ENCODE peak calls at places on chromosome 5, in seven cellular contexts. One of them, this sample, is unnamed.

GRCh38 chr5:160310140-160310909 is 2.0 kb downstream of the CCNJL start:
- DNase-seq in activated CD4-positive, alpha-beta T cell treated with anti-CD3 and anti-CD28 coated beads for 24 hours: no peak
- DNase-seq in transverse colon: no peak
- DNase-seq in T-helper 2 cell: no peak
- DNase-seq in A549: no peak
- DNase-seq in amygdala: no peak
- DNase-seq in ecto neural progenitor cell: no peak
- DNase-seq in this sample: no peak

GRCh38 chr5:160507181-160507811 is 85.6 kb downstream of the PTTG1 start:
- DNase-seq in T-helper 2 cell: no peak
- DNase-seq in activated CD4-positive, alpha-beta T cell treated with anti-CD3 and anti-CD28 coated beads for 24 hours: peak; percentile 15
- DNase-seq in A549: no peak
- DNase-seq in transverse colon: no peak
- DNase-seq in ecto neural progenitor cell: no peak
- DNase-seq in amygdala: no peak
- DNase-seq in this sample: no peak

GRCh38 chr5:105817416-105817815 is 1853.3 kb downstream of the EFNA5 start:
- DNase-seq in transverse colon: no peak
- DNase-seq in ecto neural progenitor cell: no peak
- DNase-seq in A549: no peak
- DNase-seq in amygdala: no peak
- DNase-seq in T-helper 2 cell: no peak
- DNase-seq in activated CD4-positive, alpha-beta T cell treated with anti-CD3 and anti-CD28 coated beads for 24 hours: no peak
- DNase-seq in this sample: no peak

GRCh38 chr5:67287795-67288194 is 91.2 kb upstream of the CD180 start:
- DNase-seq in activated CD4-positive, alpha-beta T cell treated with anti-CD3 and anti-CD28 coated beads for 24 hours: no peak
- DNase-seq in amygdala: no peak
- DNase-seq in ecto neural progenitor cell: no peak
- DNase-seq in A549: no peak
- DNase-seq in transverse colon: no peak
- DNase-seq in T-helper 2 cell: no peak
- DNase-seq in this sample: no peak

GRCh38 chr5:149320791-149321330 is 24.4 kb upstream of the GRPEL2 start:
- DNase-seq in A549: peak; percentile 88
- DNase-seq in transverse colon: peak; percentile 94
- DNase-seq in activated CD4-positive, alpha-beta T cell treated with anti-CD3 and anti-CD28 coated beads for 24 hours: no peak
- DNase-seq in T-helper 2 cell: no peak
- DNase-seq in amygdala: peak; percentile 26
- DNase-seq in ecto neural progenitor cell: peak; percentile 58
- DNase-seq in this sample: peak; percentile 92

GRCh38 chr5:122755740-122756139 is 19.1 kb upstream of the SNX2 start:
- DNase-seq in activated CD4-positive, alpha-beta T cell treated with anti-CD3 and anti-CD28 coated beads for 24 hours: no peak
- DNase-seq in A549: no peak
- DNase-seq in amygdala: no peak
- DNase-seq in ecto neural progenitor cell: no peak
- DNase-seq in T-helper 2 cell: no peak
- DNase-seq in transverse colon: no peak
- DNase-seq in this sample: no peak

GRCh38 chr5:66929995-66930394 is 266.6 kb downstream of the CD180 start:
- DNase-seq in activated CD4-positive, alpha-beta T cell treated with anti-CD3 and anti-CD28 coated beads for 24 hours: no peak
- DNase-seq in A549: no peak
- DNase-seq in amygdala: no peak
- DNase-seq in ecto neural progenitor cell: no peak
- DNase-seq in transverse colon: no peak
- DNase-seq in T-helper 2 cell: no peak
- DNase-seq in this sample: no peak

GRCh38 chr5:38094889-38095288 is 163.5 kb upstream of the EGFLAM start:
- DNase-seq in activated CD4-positive, alpha-beta T cell treated with anti-CD3 and anti-CD28 coated beads for 24 hours: no peak
- DNase-seq in amygdala: no peak
- DNase-seq in T-helper 2 cell: no peak
- DNase-seq in transverse colon: no peak
- DNase-seq in A549: no peak
- DNase-seq in ecto neural progenitor cell: no peak
- DNase-seq in this sample: no peak

GRCh38 chr5:177997846-177998245 is 1.8 kb upstream of the PROP1 start:
- DNase-seq in activated CD4-positive, alpha-beta T cell treated with anti-CD3 and anti-CD28 coated beads for 24 hours: no peak
- DNase-seq in amygdala: no peak
- DNase-seq in A549: no peak
- DNase-seq in transverse colon: no peak
- DNase-seq in T-helper 2 cell: no peak
- DNase-seq in ecto neural progenitor cell: peak; percentile 39
- DNase-seq in this sample: no peak

GRCh38 chr5:40780858-40781257 is 17.3 kb downstream of the PRKAA1 start:
- DNase-seq in transverse colon: no peak
- DNase-seq in activated CD4-positive, alpha-beta T cell treated with anti-CD3 and anti-CD28 coated beads for 24 hours: no peak
- DNase-seq in ecto neural progenitor cell: no peak
- DNase-seq in A549: no peak
- DNase-seq in T-helper 2 cell: no peak
- DNase-seq in amygdala: no peak
- DNase-seq in this sample: no peak

GRCh38 chr5:126799780-126800179 is 22.8 kb downstream of the LMNB1 start:
- DNase-seq in activated CD4-positive, alpha-beta T cell treated with anti-CD3 and anti-CD28 coated beads for 24 hours: no peak
- DNase-seq in ecto neural progenitor cell: no peak
- DNase-seq in A549: no peak
- DNase-seq in T-helper 2 cell: no peak
- DNase-seq in amygdala: no peak
- DNase-seq in transverse colon: no peak
- DNase-seq in this sample: no peak

GRCh38 chr5:136082390-136083193 is 50.1 kb upstream of the SMAD5 start:
- DNase-seq in A549: peak; percentile 70
- DNase-seq in ecto neural progenitor cell: peak; percentile 84
- DNase-seq in amygdala: no peak
- DNase-seq in activated CD4-positive, alpha-beta T cell treated with anti-CD3 and anti-CD28 coated beads for 24 hours: peak; percentile 11
- DNase-seq in T-helper 2 cell: peak; percentile 20
- DNase-seq in transverse colon: peak; percentile 63
- DNase-seq in this sample: peak; percentile 63

GRCh38 chr5:76236684-76237083 is 153.5 kb downstream of the SV2C start:
- DNase-seq in amygdala: no peak
- DNase-seq in T-helper 2 cell: no peak
- DNase-seq in ecto neural progenitor cell: no peak
- DNase-seq in activated CD4-positive, alpha-beta T cell treated with anti-CD3 and anti-CD28 coated beads for 24 hours: no peak
- DNase-seq in transverse colon: no peak
- DNase-seq in A549: no peak
- DNase-seq in this sample: no peak

GRCh38 chr5:173826179-173826920 is 61.8 kb upstream of the CPEB4 start:
- DNase-seq in A549: no peak
- DNase-seq in T-helper 2 cell: no peak
- DNase-seq in transverse colon: no peak
- DNase-seq in ecto neural progenitor cell: no peak
- DNase-seq in activated CD4-positive, alpha-beta T cell treated with anti-CD3 and anti-CD28 coated beads for 24 hours: no peak
- DNase-seq in amygdala: no peak
- DNase-seq in this sample: no peak

GRCh38 chr5:123485275-123485674 is 26.7 kb upstream of the CSNK1G3 start:
- DNase-seq in activated CD4-positive, alpha-beta T cell treated with anti-CD3 and anti-CD28 coated beads for 24 hours: no peak
- DNase-seq in ecto neural progenitor cell: no peak
- DNase-seq in amygdala: no peak
- DNase-seq in A549: no peak
- DNase-seq in transverse colon: no peak
- DNase-seq in T-helper 2 cell: no peak
- DNase-seq in this sample: no peak

GRCh38 chr5:77957931-77958476 is 181.9 kb upstream of the TBCA start:
- DNase-seq in T-helper 2 cell: no peak
- DNase-seq in activated CD4-positive, alpha-beta T cell treated with anti-CD3 and anti-CD28 coated beads for 24 hours: no peak
- DNase-seq in transverse colon: no peak
- DNase-seq in amygdala: no peak
- DNase-seq in ecto neural progenitor cell: peak; percentile 82
- DNase-seq in A549: no peak
- DNase-seq in this sample: no peak